ENCODE peak calls at places on chromosomes 3 and 15, in nine cellular contexts. X, N, Q, I, H, A, D, W and O are unnamed samples.

GRCh38 chr3:149363053-149363452 is 14.4 kb downstream of the TM4SF1 start:
- DNase-seq in A (no peak), N (no peak), X (no peak), Q (no peak), I (peak; percentile 86), H (no peak), W (no peak), D (no peak), O (no peak)

GRCh38 chr3:134959516-134959915 is 164.5 kb downstream of the EPHB1 start:
- DNase-seq in D (no peak), W (no peak), I (no peak), A (no peak), Q (no peak), H (no peak), X (no peak), N (no peak), O (no peak)

GRCh38 chr15:38912067-38912466 is 347.5 kb upstream of the RASGRP1 start:
- DNase-seq in N (no peak), Q (no peak), A (no peak), D (no peak), X (no peak), W (no peak), I (peak; percentile 48), H (no peak), O (no peak)

GRCh38 chr3:49790626-49791411 is 4.5 kb upstream of the IP6K1 start:
- DNase-seq in I (no peak), Q (no peak), X (no peak), H (no peak), D (no peak), W (no peak), A (no peak), N (no peak), O (no peak)

GRCh38 chr3:157379741-157380140 is 56.9 kb upstream of the PTX3 start:
- DNase-seq in A (no peak), I (no peak), X (no peak), D (no peak), Q (no peak), W (no peak), H (no peak), N (no peak), O (no peak)

GRCh38 chr3:46856576-46857471 is 6.4 kb downstream of the MYL3 start:
- DNase-seq in I (no peak), W (peak; percentile 11), Q (no peak), A (no peak), H (no peak), D (no peak), N (peak; percentile 14), X (no peak), O (no peak)

GRCh38 chr3:25448750-25449684 is 21.0 kb downstream of the RARB start:
- DNase-seq in I (peak; percentile 43), X (peak; percentile 56), A (peak; percentile 71), W (no peak), Q (peak; percentile 60), D (no peak), N (peak; percentile 80), H (peak; percentile 35), O (peak; percentile 69)

GRCh38 chr3:16243706-16244490 is 20.8 kb downstream of the DPH3 start:
- DNase-seq in X (no peak), A (no peak), N (no peak), H (peak; percentile 5), Q (no peak), W (no peak), D (no peak), I (peak; percentile 51), O (peak; percentile 21)

GRCh38 chr3:191385101-191385500 is 54.8 kb upstream of the UTS2B start:
- DNase-seq in X (no peak), Q (no peak), A (no peak), W (no peak), D (no peak), H (no peak), N (no peak), I (no peak), O (no peak)

GRCh38 chr3:136068708-136069107 is 103.2 kb downstream of the PPP2R3A start:
- DNase-seq in N (no peak), I (peak; percentile 88), Q (no peak), X (no peak), A (no peak), D (no peak), W (no peak), H (no peak), O (no peak)

GRCh38 chr3:47513125-47513929 is at the start of gene ELP6:
- DNase-seq in N (peak; percentile 98), W (peak; percentile 95), X (peak; percentile 97), I (peak; percentile 94), A (peak; percentile 97), Q (peak; percentile 76), H (peak; percentile 93), D (peak; percentile 97), O (peak; percentile 85)

GRCh38 chr3:23238578-23238977 is 35.5 kb downstream of the UBE2E2 start:
- DNase-seq in D (no peak), H (no peak), A (no peak), X (no peak), W (no peak), N (no peak), Q (no peak), I (no peak), O (no peak)

GRCh38 chr3:187594272-187594671 is 75.9 kb downstream of the SST start:
- DNase-seq in Q (no peak), X (no peak), I (no peak), A (no peak), H (no peak), N (no peak), W (no peak), D (no peak), O (no peak)